ENCODE peak calls at places on chromosomes 5 and 9, in eight cellular contexts. G is iPS-NIHi11; B is naive thymus-derived CD4-positive, alpha-beta T cell; F is Daoy; C is activated naive CD4-positive, alpha-beta T cell; M is tibial nerve; J is activated T-helper 1 cell treated with Interleukin-2 at 50 U/mL for 16 hours; Z is DMS 273 treated with DMSO at 0.1 percent for 48 hours. V is an unnamed sample.

GRCh38 chr5:54243483-54244080 is 66.8 kb downstream of the ARL15 start:
- DNase-seq in G (peak), B (peak), F (peak), C (no peak), M (no peak), J (no peak), Z (peak), V (peak)

GRCh38 chr5:65100846-65101678 is 332.3 kb downstream of the CWC27 start:
- DNase-seq in G (peak), B (peak), F (peak), C (no peak), M (peak), J (no peak), Z (peak), V (peak)

GRCh38 chr9:93673271-93673843 is 97.0 kb downstream of the PHF2 start:
- DNase-seq in G (no peak), B (no peak), F (peak), C (no peak), M (no peak), J (no peak), Z (peak), V (peak)

GRCh38 chr9:129697111-129697955 is 31.9 kb downstream of the PRRX2 start:
- DNase-seq in G (peak), B (no peak), F (peak), C (no peak), M (peak), J (no peak), Z (no peak), V (peak)

GRCh38 chr5:127936439-127936972 is 147.1 kb upstream of the SLC12A2 start:
- DNase-seq in G (no peak), B (no peak), F (no peak), C (no peak), M (no peak), J (no peak), Z (no peak), V (no peak)

GRCh38 chr9:94630281-94630680 is 9.0 kb downstream of the FBP1 start:
- DNase-seq in G (no peak), B (no peak), F (no peak), C (no peak), M (no peak), J (no peak), Z (no peak), V (no peak)

GRCh38 chr5:157384971-157385709 is 74.9 kb upstream of the NIPAL4 start:
- DNase-seq in G (peak), B (no peak), F (peak), C (no peak), M (peak), J (no peak), Z (no peak), V (peak)

GRCh38 chr9:61668846-61669245 is 479.0 kb downstream of the SPATA31A7 start:
- DNase-seq in G (no peak), B (no peak), F (no peak), C (no peak), M (no peak), J (no peak), Z (no peak), V (no peak)

GRCh38 chr9:121731090-121731489 is 79.7 kb downstream of the DAB2IP start:
- DNase-seq in G (no peak), B (no peak), F (no peak), C (no peak), M (no peak), J (no peak), Z (no peak), V (no peak)

GRCh38 chr5:113682497-113683136 is 169.1 kb downstream of the YTHDC2 start:
- DNase-seq in G (no peak), B (no peak), F (no peak), C (no peak), M (no peak), J (no peak), Z (no peak), V (no peak)

GRCh38 chr9:137174722-137175293 is 3.0 kb upstream of the TMEM210 start:
- DNase-seq in G (peak), B (no peak), F (peak), C (no peak), M (no peak), J (no peak), Z (no peak), V (no peak)

GRCh38 chr5:150190987-150191386 is 1.1 kb downstream of the SLC6A7 start:
- DNase-seq in G (no peak), B (no peak), F (no peak), C (no peak), M (no peak), J (no peak), Z (no peak), V (no peak)

GRCh38 chr5:177537389-177538361 is 16.7 kb downstream of the FAM193B start:
- DNase-seq in G (no peak), B (no peak), F (peak), C (no peak), M (no peak), J (no peak), Z (no peak), V (no peak)

GRCh38 chr9:109198736-109199384 is 31.8 kb upstream of the FRRS1L start:
- DNase-seq in G (peak), B (peak), F (no peak), C (no peak), M (no peak), J (no peak), Z (no peak), V (no peak)

GRCh38 chr5:104800440-104801048 is 1238.0 kb upstream of the NUDT12 start:
- DNase-seq in G (peak), B (no peak), F (peak), C (no peak), M (no peak), J (no peak), Z (no peak), V (peak)

GRCh38 chr9:129567842-129568559 is 52.9 kb downstream of the C9orf50 start:
- DNase-seq in G (peak), B (no peak), F (peak), C (no peak), M (no peak), J (no peak), Z (peak), V (no peak)

GRCh38 chr5:78361226-78361993 is 993 bp downstream of the SCAMP1 start:
- DNase-seq in G (peak), B (no peak), F (peak), C (no peak), M (no peak), J (no peak), Z (peak), V (peak)

GRCh38 chr5:36885149-36885548 is 8.6 kb downstream of the NIPBL start:
- DNase-seq in G (no peak), B (no peak), F (no peak), C (no peak), M (no peak), J (no peak), Z (no peak), V (no peak)

GRCh38 chr5:172086312-172086975 is 80.0 kb upstream of the FBXW11 start:
- DNase-seq in G (no peak), B (no peak), F (no peak), C (no peak), M (no peak), J (no peak), Z (no peak), V (no peak)

GRCh38 chr5:72815580-72816296 is 723 bp upstream of the TNPO1 start:
- DNase-seq in G (no peak), B (peak), F (no peak), C (no peak), M (no peak), J (no peak), Z (peak), V (no peak)

GRCh38 chr5:50709471-50709870 is 43.0 kb downstream of the PARP8 start:
- DNase-seq in G (no peak), B (no peak), F (no peak), C (no peak), M (no peak), J (no peak), Z (no peak), V (no peak)

GRCh38 chr5:55308254-55308836 is 556 bp downstream of the MTREX start:
- DNase-seq in G (peak), B (no peak), F (peak), C (no peak), M (no peak), J (no peak), Z (peak), V (peak)

GRCh38 chr5:138784590-138784989 is 31.4 kb downstream of the CTNNA1 start:
- DNase-seq in G (no peak), B (no peak), F (no peak), C (no peak), M (no peak), J (no peak), Z (no peak), V (no peak)

GRCh38 chr5:154712518-154713437 is 42.4 kb upstream of the LARP1 start:
- DNase-seq in G (peak), B (no peak), F (no peak), C (no peak), M (no peak), J (no peak), Z (no peak), V (no peak)

V was measured in endothelial cell.